ENCODE peak calls at places on chromosome 19, in seven cellular contexts. One of them, this sample, is unnamed.

GRCh38 chr19:13985771-13986347 is 20.3 kb downstream of the RFX1 start:
- DNase-seq in AG10803: no peak
- DNase-seq in colonic mucosa: no peak
- DNase-seq in AG04450: no peak
- DNase-seq in type B pancreatic cell: no peak
- DNase-seq in HCT116: no peak
- DNase-seq in fibroblast of mammary gland: no peak
- DNase-seq in this sample: no peak

GRCh38 chr19:15456871-15457700 is 7.3 kb downstream of the RASAL3 start:
- DNase-seq in AG10803: no peak
- DNase-seq in colonic mucosa: peak; percentile 71
- DNase-seq in AG04450: no peak
- DNase-seq in type B pancreatic cell: no peak
- DNase-seq in HCT116: peak; percentile 27
- DNase-seq in fibroblast of mammary gland: no peak
- DNase-seq in this sample: peak; percentile 38

GRCh38 chr19:3968556-3969434 is 2.1 kb downstream of the DAPK3 start:
- DNase-seq in AG10803: peak; percentile 99
- DNase-seq in colonic mucosa: peak; percentile 84
- DNase-seq in AG04450: peak; percentile 100
- DNase-seq in type B pancreatic cell: peak; percentile 88
- DNase-seq in HCT116: peak; percentile 85
- DNase-seq in fibroblast of mammary gland: peak; percentile 98
- DNase-seq in this sample: peak; percentile 76

GRCh38 chr19:15234525-15235130 is 2.4 kb upstream of the EPHX3 start:
- DNase-seq in AG10803: no peak
- DNase-seq in colonic mucosa: no peak
- DNase-seq in AG04450: no peak
- DNase-seq in type B pancreatic cell: no peak
- DNase-seq in HCT116: no peak
- DNase-seq in fibroblast of mammary gland: no peak
- DNase-seq in this sample: no peak

GRCh38 chr19:47796785-47797184 is 7.6 kb downstream of the TPRX1 start:
- DNase-seq in AG10803: no peak
- DNase-seq in colonic mucosa: no peak
- DNase-seq in AG04450: no peak
- DNase-seq in type B pancreatic cell: no peak
- DNase-seq in HCT116: no peak
- DNase-seq in fibroblast of mammary gland: no peak
- DNase-seq in this sample: no peak

GRCh38 chr19:19053508-19054314 is 10.1 kb upstream of the SLC25A42 start:
- DNase-seq in AG10803: peak; percentile 47
- DNase-seq in colonic mucosa: peak; percentile 65
- DNase-seq in AG04450: no peak
- DNase-seq in type B pancreatic cell: no peak
- DNase-seq in HCT116: peak; percentile 57
- DNase-seq in fibroblast of mammary gland: peak; percentile 63
- DNase-seq in this sample: peak; percentile 84

GRCh38 chr19:29665826-29666633 is 769 bp downstream of the PLEKHF1 start:
- DNase-seq in AG10803: peak; percentile 69
- DNase-seq in colonic mucosa: peak; percentile 45
- DNase-seq in AG04450: no peak
- DNase-seq in type B pancreatic cell: no peak
- DNase-seq in HCT116: no peak
- DNase-seq in fibroblast of mammary gland: peak; percentile 85
- DNase-seq in this sample: peak; percentile 28

GRCh38 chr19:55383789-55384575 is at the start of gene TMEM238:
- DNase-seq in AG10803: peak; percentile 62
- DNase-seq in colonic mucosa: peak; percentile 83
- DNase-seq in AG04450: no peak
- DNase-seq in type B pancreatic cell: no peak
- DNase-seq in HCT116: no peak
- DNase-seq in fibroblast of mammary gland: peak; percentile 64
- DNase-seq in this sample: peak; percentile 72

GRCh38 chr19:46630806-46631205 is 5.2 kb downstream of the GNG8 start:
- DNase-seq in AG10803: no peak
- DNase-seq in colonic mucosa: no peak
- DNase-seq in AG04450: no peak
- DNase-seq in type B pancreatic cell: no peak
- DNase-seq in HCT116: no peak
- DNase-seq in fibroblast of mammary gland: no peak
- DNase-seq in this sample: no peak

GRCh38 chr19:19169236-19170052 is 619 bp downstream of the MEF2B start:
- DNase-seq in AG10803: no peak
- DNase-seq in colonic mucosa: no peak
- DNase-seq in AG04450: no peak
- DNase-seq in type B pancreatic cell: no peak
- DNase-seq in HCT116: no peak
- DNase-seq in fibroblast of mammary gland: no peak
- DNase-seq in this sample: no peak

GRCh38 chr19:42277821-42278809 is 9.1 kb downstream of the CIC start:
- DNase-seq in AG10803: peak; percentile 70
- DNase-seq in colonic mucosa: peak; percentile 54
- DNase-seq in AG04450: no peak
- DNase-seq in type B pancreatic cell: no peak
- DNase-seq in HCT116: no peak
- DNase-seq in fibroblast of mammary gland: no peak
- DNase-seq in this sample: no peak

GRCh38 chr19:5000120-5000611 is 31.3 kb downstream of the KDM4B start:
- DNase-seq in AG10803: no peak
- DNase-seq in colonic mucosa: no peak
- DNase-seq in AG04450: no peak
- DNase-seq in type B pancreatic cell: no peak
- DNase-seq in HCT116: no peak
- DNase-seq in fibroblast of mammary gland: no peak
- DNase-seq in this sample: no peak

GRCh38 chr19:5005096-5005495 is 36.2 kb downstream of the KDM4B start:
- DNase-seq in AG10803: no peak
- DNase-seq in colonic mucosa: no peak
- DNase-seq in AG04450: no peak
- DNase-seq in type B pancreatic cell: no peak
- DNase-seq in HCT116: no peak
- DNase-seq in fibroblast of mammary gland: no peak
- DNase-seq in this sample: no peak

GRCh38 chr19:5002143-5002542 is 33.2 kb downstream of the KDM4B start:
- DNase-seq in AG10803: peak; percentile 67
- DNase-seq in colonic mucosa: no peak
- DNase-seq in AG04450: no peak
- DNase-seq in type B pancreatic cell: no peak
- DNase-seq in HCT116: peak; percentile 16
- DNase-seq in fibroblast of mammary gland: peak; percentile 82
- DNase-seq in this sample: no peak

GRCh38 chr19:5003781-5004180 is 34.9 kb downstream of the KDM4B start:
- DNase-seq in AG10803: peak; percentile 29
- DNase-seq in colonic mucosa: no peak
- DNase-seq in AG04450: no peak
- DNase-seq in type B pancreatic cell: no peak
- DNase-seq in HCT116: no peak
- DNase-seq in fibroblast of mammary gland: no peak
- DNase-seq in this sample: no peak

DNA sequence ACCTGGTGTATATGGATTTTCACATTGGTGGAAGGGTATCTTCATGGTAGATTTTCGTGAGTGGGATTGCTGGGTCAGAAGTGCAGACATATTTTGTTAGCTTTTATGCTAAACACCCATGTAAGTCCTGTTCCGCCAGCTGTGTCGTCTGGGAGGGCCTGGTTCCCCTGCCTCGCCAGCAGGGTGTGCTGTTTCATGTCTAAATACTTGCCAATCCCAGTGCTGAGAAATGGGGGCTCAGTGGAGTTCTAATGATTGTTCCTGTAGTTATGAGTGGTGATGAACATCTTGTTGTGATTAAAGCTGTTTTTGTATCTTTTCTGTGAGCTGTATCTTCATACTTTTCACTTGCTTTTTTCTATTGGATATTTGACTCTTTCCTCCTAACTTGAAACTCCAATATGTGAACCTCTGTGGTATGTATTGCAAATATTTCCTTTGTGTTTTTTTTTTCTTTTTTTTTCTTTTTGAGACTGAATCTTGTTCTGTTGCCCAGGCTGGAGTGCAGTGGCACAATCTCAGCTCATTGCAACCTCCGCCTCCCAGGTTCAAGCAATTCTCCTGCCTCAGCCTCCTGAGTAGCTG is 32.7 kb downstream of the KDM4B start:
- DNase-seq in AG10803: peak; percentile 88
- DNase-seq in colonic mucosa: no peak
- DNase-seq in AG04450: no peak
- DNase-seq in type B pancreatic cell: no peak
- DNase-seq in HCT116: peak; percentile 32
- DNase-seq in fibroblast of mammary gland: peak; percentile 88
- DNase-seq in this sample: no peak
- TF ChIP-seq CTCF in AG10803: peak; percentile 89
- TF ChIP-seq CTCF in colonic mucosa: peak; percentile 60
- TF ChIP-seq CTCF in AG04450: peak; percentile 77
- TF ChIP-seq CTCF in type B pancreatic cell: peak; percentile 77
- TF ChIP-seq CTCF in HCT116: peak; percentile 37
- TF ChIP-seq CTCF in fibroblast of mammary gland: peak; percentile 90
- TF ChIP-seq CTCF in this sample: peak; percentile 34

GRCh38 chr19:38975861-38976271 is 324 bp upstream of the FBXO17 start:
- DNase-seq in AG10803: peak; percentile 38
- DNase-seq in colonic mucosa: peak; percentile 17
- DNase-seq in AG04450: no peak
- DNase-seq in type B pancreatic cell: no peak
- DNase-seq in HCT116: no peak
- DNase-seq in fibroblast of mammary gland: peak; percentile 49
- DNase-seq in this sample: no peak

GRCh38 chr19:38974599-38975213 is 836 bp downstream of the FBXO17 start:
- DNase-seq in AG10803: no peak
- DNase-seq in colonic mucosa: no peak
- DNase-seq in AG04450: no peak
- DNase-seq in type B pancreatic cell: no peak
- DNase-seq in HCT116: no peak
- DNase-seq in fibroblast of mammary gland: peak; percentile 25
- DNase-seq in this sample: no peak

GRCh38 chr19:38977445-38978314 is 2.1 kb upstream of the FBXO17 start:
- DNase-seq in AG10803: no peak
- DNase-seq in colonic mucosa: no peak
- DNase-seq in AG04450: no peak
- DNase-seq in type B pancreatic cell: no peak
- DNase-seq in HCT116: no peak
- DNase-seq in fibroblast of mammary gland: no peak
- DNase-seq in this sample: no peak

GRCh38 chr19:38978315-38978689 is 2.8 kb upstream of the FBXO17 start:
- DNase-seq in AG10803: no peak
- DNase-seq in colonic mucosa: no peak
- DNase-seq in AG04450: no peak
- DNase-seq in type B pancreatic cell: no peak
- DNase-seq in HCT116: no peak
- DNase-seq in fibroblast of mammary gland: no peak
- DNase-seq in this sample: no peak

GRCh38 chr19:38975214-38975860 is at the start of gene FBXO17:
- DNase-seq in AG10803: peak; percentile 56
- DNase-seq in colonic mucosa: peak; percentile 29
- DNase-seq in AG04450: no peak
- DNase-seq in type B pancreatic cell: peak; percentile 75
- DNase-seq in HCT116: no peak
- DNase-seq in fibroblast of mammary gland: peak; percentile 74
- DNase-seq in this sample: peak; percentile 74
- TF ChIP-seq CTCF in AG10803: no peak
- TF ChIP-seq CTCF in colonic mucosa: no peak
- TF ChIP-seq CTCF in AG04450: no peak
- TF ChIP-seq CTCF in type B pancreatic cell: no peak
- TF ChIP-seq CTCF in HCT116: no peak
- TF ChIP-seq CTCF in fibroblast of mammary gland: no peak
- TF ChIP-seq CTCF in this sample: no peak

GRCh38 chr19:10566408-10566657 is 523 bp upstream of the KRI1 start:
- DNase-seq in AG10803: no peak
- DNase-seq in colonic mucosa: no peak
- DNase-seq in AG04450: no peak
- DNase-seq in type B pancreatic cell: no peak
- DNase-seq in HCT116: no peak
- DNase-seq in fibroblast of mammary gland: no peak
- DNase-seq in this sample: no peak

GRCh38 chr19:10565028-10565566 is 713 bp downstream of the KRI1 start:
- DNase-seq in AG10803: peak; percentile 49
- DNase-seq in colonic mucosa: peak; percentile 42
- DNase-seq in AG04450: no peak
- DNase-seq in type B pancreatic cell: no peak
- DNase-seq in HCT116: no peak
- DNase-seq in fibroblast of mammary gland: peak; percentile 40
- DNase-seq in this sample: peak; percentile 48

GRCh38 chr19:10566658-10567410 is 1.0 kb upstream of the KRI1 start:
- DNase-seq in AG10803: no peak
- DNase-seq in colonic mucosa: peak; percentile 38
- DNase-seq in AG04450: no peak
- DNase-seq in type B pancreatic cell: no peak
- DNase-seq in HCT116: no peak
- DNase-seq in fibroblast of mammary gland: no peak
- DNase-seq in this sample: no peak

GRCh38 chr19:10567696-10568443 is 909 bp downstream of the CDKN2D start:
- DNase-seq in AG10803: no peak
- DNase-seq in colonic mucosa: peak; percentile 44
- DNase-seq in AG04450: no peak
- DNase-seq in type B pancreatic cell: no peak
- DNase-seq in HCT116: no peak
- DNase-seq in fibroblast of mammary gland: no peak
- DNase-seq in this sample: no peak

GRCh38 chr19:10565567-10566407 is at the start of gene KRI1:
- DNase-seq in AG10803: peak; percentile 98
- DNase-seq in colonic mucosa: peak; percentile 99
- DNase-seq in AG04450: peak; percentile 93
- DNase-seq in type B pancreatic cell: peak; percentile 99
- DNase-seq in HCT116: peak; percentile 90
- DNase-seq in fibroblast of mammary gland: peak; percentile 95
- DNase-seq in this sample: peak; percentile 99
- TF ChIP-seq CTCF in AG10803: peak; percentile 27
- TF ChIP-seq CTCF in colonic mucosa: no peak
- TF ChIP-seq CTCF in AG04450: no peak
- TF ChIP-seq CTCF in type B pancreatic cell: peak; percentile 71
- TF ChIP-seq CTCF in HCT116: no peak
- TF ChIP-seq CTCF in fibroblast of mammary gland: no peak
- TF ChIP-seq CTCF in this sample: peak; percentile 45

GRCh38 chr19:56678205-56678604 is 6.6 kb upstream of the ZNF835 start:
- DNase-seq in AG10803: no peak
- DNase-seq in colonic mucosa: no peak
- DNase-seq in AG04450: no peak
- DNase-seq in type B pancreatic cell: no peak
- DNase-seq in HCT116: no peak
- DNase-seq in fibroblast of mammary gland: no peak
- DNase-seq in this sample: no peak

GRCh38 chr19:56687036-56687435 is 15.5 kb upstream of the ZNF835 start:
- DNase-seq in AG10803: no peak
- DNase-seq in colonic mucosa: no peak
- DNase-seq in AG04450: no peak
- DNase-seq in type B pancreatic cell: no peak
- DNase-seq in HCT116: no peak
- DNase-seq in fibroblast of mammary gland: no peak
- DNase-seq in this sample: no peak

GRCh38 chr19:56681702-56682101 is 10.1 kb upstream of the ZNF835 start:
- DNase-seq in AG10803: no peak
- DNase-seq in colonic mucosa: no peak
- DNase-seq in AG04450: no peak
- DNase-seq in type B pancreatic cell: no peak
- DNase-seq in HCT116: no peak
- DNase-seq in fibroblast of mammary gland: no peak
- DNase-seq in this sample: no peak

DNA sequence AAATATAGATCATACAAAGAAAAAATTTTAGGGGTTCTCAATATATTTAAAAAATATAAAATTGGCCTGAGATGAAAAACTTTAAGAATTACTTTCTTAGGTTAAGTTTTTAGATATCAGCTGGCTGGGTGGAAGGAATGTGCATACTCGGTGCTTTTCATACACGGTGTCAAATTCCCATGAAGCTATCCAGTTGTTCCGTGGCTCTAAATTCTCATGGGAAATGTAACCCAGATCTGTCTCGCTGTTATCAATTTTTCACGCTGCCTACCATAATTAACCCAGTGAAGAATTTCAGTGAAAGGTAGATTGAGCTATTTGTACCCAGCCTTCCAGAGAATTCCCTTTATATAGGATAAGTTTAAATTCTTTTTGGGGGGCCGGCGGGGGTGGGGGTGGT is 11.6 kb upstream of the ZNF835 start:
- DNase-seq in AG10803: no peak
- DNase-seq in colonic mucosa: no peak
- DNase-seq in AG04450: no peak
- DNase-seq in type B pancreatic cell: no peak
- DNase-seq in HCT116: no peak
- DNase-seq in fibroblast of mammary gland: no peak
- DNase-seq in this sample: no peak
- TF ChIP-seq CTCF in AG10803: no peak
- TF ChIP-seq CTCF in colonic mucosa: no peak
- TF ChIP-seq CTCF in AG04450: no peak
- TF ChIP-seq CTCF in type B pancreatic cell: no peak
- TF ChIP-seq CTCF in HCT116: no peak
- TF ChIP-seq CTCF in fibroblast of mammary gland: no peak
- TF ChIP-seq CTCF in this sample: no peak

This sample was measured in nephron progenitor cell.